ENCODE peak calls at places on chromosomes 1 and 21, in nine cellular contexts. D is fibroblast of lung, Y is ovary, Q is K562, J is colonic mucosa, A is A549, P is upper lobe of right lung, R is transverse colon, N is sigmoid colon. E is an unnamed sample. For H3K4me1, the result is how much of the 10 kb centered on the place peaks cover.

GRCh38 chr1:221774054-221774842 is 32.4 kb upstream of the DUSP10 start:
- DNase-seq in Y (no peak), A (peak), R (peak), N (no peak), J (no peak), Q (no peak), P (no peak), D (no peak), E (no peak)

GRCh38 chr1:181763736-181764135 is 280.4 kb downstream of the CACNA1E start:
- DNase-seq in Q (no peak), J (no peak), R (no peak), D (no peak), N (no peak), A (no peak), P (no peak), Y (no peak), E (no peak)

GRCh38 chr1:31912839-31913239 is 25.3 kb downstream of the PTP4A2 start:
- DNase-seq in J (no peak), A (no peak), Q (no peak), N (no peak), P (no peak), R (no peak), D (no peak), Y (no peak), E (no peak)

GRCh38 chr1:152654110-152654509 is 9.1 kb upstream of the LCE2D start:
- DNase-seq in D (peak), R (peak), Q (peak), N (no peak), J (peak), P (no peak), A (peak), Y (no peak), E (no peak)

GRCh38 chr1:85544689-85545203 is 35.8 kb upstream of the CCN1 start:
- DNase-seq in A (peak), Q (no peak), R (no peak), P (no peak), Y (no peak), J (no peak), N (no peak), D (peak), E (peak)

GRCh38 chr21:42562816-42563215 is 49.2 kb downstream of the SLC37A1 start:
- DNase-seq in Y (no peak), P (peak), Q (no peak), N (peak), R (peak), D (no peak), A (no peak), J (no peak), E (peak)

GRCh38 chr1:47178665-47179022 is 11.2 kb downstream of the PDZK1IP1 start:
- DNase-seq in Y (no peak), R (no peak), Q (no peak), A (no peak), D (no peak), P (peak), N (no peak), J (no peak), E (peak)

GRCh38 chr21:32978346-32979270 is 47.1 kb upstream of the OLIG2 start:
- DNase-seq in D (no peak), Q (no peak), N (no peak), Y (no peak), R (no peak), A (no peak), P (no peak), J (no peak), E (no peak)

GRCh38 chr1:30047576-30047975 is 675.8 kb downstream of the MATN1 start:
- DNase-seq in A (no peak), R (no peak), P (peak), D (no peak), Y (no peak), J (no peak), Q (no peak), N (no peak), E (peak)

GRCh38 chr1:15526021-15526489 is 593 bp upstream of the DNAJC16 start:
- DNase-seq in R (peak), P (no peak), Y (peak), N (no peak), A (no peak), J (peak), Q (no peak), D (no peak), E (peak)

GRCh38 chr1:161792740-161793139 is 26.6 kb downstream of the ATF6 start:
- DNase-seq in N (no peak), Y (no peak), R (no peak), J (no peak), A (peak), Q (peak), D (peak), P (no peak), E (no peak)

GRCh38 chr1:936865-937264 is 13.1 kb downstream of the SAMD11 start:
- DNase-seq in Y (no peak), A (no peak), J (no peak), P (no peak), Q (no peak), N (no peak), D (no peak), R (no peak), E (no peak)

GRCh38 chr1:167763525-167764220 is 41.9 kb downstream of the MPZL1 start:
- DNase-seq in Y (no peak), N (no peak), D (no peak), J (no peak), Q (no peak), A (no peak), P (no peak), R (no peak), E (no peak)

GRCh38 chr1:151013518-151013917 is 5.3 kb downstream of the PRUNE1 start:
- DNase-seq in Q (peak), N (no peak), J (peak), P (no peak), D (peak), R (no peak), A (no peak), Y (peak), E (no peak)

GRCh38 chr1:160095382-160096105 is 2.9 kb downstream of the IGSF8 start:
- DNase-seq in N (no peak), R (no peak), P (peak), Q (no peak), Y (no peak), D (no peak), A (no peak), J (no peak), E (no peak)

GRCh38 chr1:65112811-65113210 is 35.2 kb upstream of the AK4 start:
- DNase-seq in Y (no peak), P (no peak), R (no peak), J (no peak), Q (no peak), A (no peak), N (no peak), D (no peak), E (no peak)

GRCh38 chr1:246592695-246593094 is 26.4 kb downstream of the CNST start:
- DNase-seq in P (no peak), J (no peak), D (peak), R (no peak), Y (no peak), Q (no peak), N (no peak), A (no peak), E (no peak)

GRCh38 chr1:239814306-239814881 is 277.3 kb upstream of the FMN2 start:
- DNase-seq in N (peak), A (peak), J (no peak), D (peak), P (no peak), Y (peak), Q (no peak), R (no peak), E (no peak)

GRCh38 chr1:89262643-89263042 is 10.0 kb downstream of the GBP5 start:
- DNase-seq in Q (no peak), P (no peak), D (peak), N (no peak), R (no peak), Y (no peak), J (no peak), A (no peak), E (no peak)

GRCh38 chr1:11533790-11534787 is 55.1 kb downstream of the DISP3 start:
- DNase-seq in J (no peak), Y (no peak), A (no peak), Q (no peak), R (no peak), P (peak), N (no peak), D (no peak), E (no peak)

GRCh38 chr1:154999651-155000474 is 2.7 kb upstream of the ZBTB7B start:
- DNase-seq in R (peak), J (peak), N (no peak), D (no peak), Y (peak), A (peak), P (peak), Q (peak), E (peak)

GRCh38 chr1:19735419-19736127 is 64.1 kb downstream of the TMCO4 start:
- DNase-seq in D (peak), A (peak), Q (no peak), Y (no peak), R (peak), N (peak), J (no peak), P (peak), E (peak)

GRCh38 chr1:26856181-26856580 is 6.8 kb upstream of the SFN start:
- DNase-seq in D (no peak), Y (no peak), N (peak), R (no peak), Q (no peak), A (no peak), P (no peak), J (no peak), E (no peak)

GRCh38 chr21:25568230-25568629 is 39.1 kb downstream of the MRPL39 start:
- DNase-seq in R (peak), N (peak), Y (peak), P (no peak), A (no peak), D (peak), J (peak), Q (no peak), E (peak)

GRCh38 chr1:237591353-237591752 is 299.4 kb downstream of the ZP4 start:
- DNase-seq in Q (no peak), R (no peak), P (no peak), Y (no peak), A (no peak), N (no peak), D (no peak), J (no peak), E (no peak)
- TF ChIP-seq CTCF in Q (no peak), R (no peak), P (no peak), Y (no peak), A (no peak), N (no peak), D (no peak), J (no peak), E (no peak)

GRCh38 chr1:58887059-58887458 is 103.2 kb upstream of the JUN start:
- DNase-seq in R (no peak), D (peak), Y (no peak), A (no peak), N (no peak), Q (no peak), P (no peak), J (no peak), E (peak)

GRCh38 chr1:58883888-58884482 is 100.1 kb upstream of the JUN start:
- DNase-seq in P (no peak), Q (peak), Y (no peak), R (no peak), A (no peak), D (no peak), J (no peak), N (no peak), E (no peak)

GRCh38 chr1:58886611-58887010 is 102.8 kb upstream of the JUN start:
- DNase-seq in R (no peak), J (peak), A (no peak), Q (no peak), P (no peak), Y (no peak), N (no peak), D (peak), E (peak)

GRCh38 chr1:58884706-58885661 is 101.1 kb upstream of the JUN start:
- DNase-seq in N (peak), P (no peak), J (peak), A (no peak), D (no peak), Q (peak), R (peak), Y (peak), E (no peak)

DNA sequence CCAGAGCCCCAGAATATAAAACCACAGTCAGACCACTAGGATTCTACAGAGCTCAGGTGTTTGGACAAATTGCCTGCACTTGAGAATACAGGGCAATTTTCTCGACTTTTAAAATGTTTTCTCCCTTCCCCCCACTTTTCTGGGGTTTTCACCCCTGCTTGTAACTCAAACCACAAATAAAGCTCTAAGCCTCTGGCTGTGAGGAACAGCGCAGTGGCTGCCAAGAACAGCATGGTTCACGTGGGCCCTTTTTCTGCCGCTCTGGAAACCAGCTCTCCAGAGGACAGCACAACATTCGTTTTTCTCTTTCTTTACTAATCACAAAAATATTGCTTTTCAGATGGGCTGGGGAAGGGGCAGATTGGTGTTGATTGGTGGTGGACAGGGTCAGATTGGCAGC is 102.2 kb upstream of the JUN start:
- DNase-seq in Y (peak), R (no peak), Q (no peak), N (no peak), A (no peak), D (peak), J (peak), P (no peak), E (peak)
- H3K4me1 ChIP-seq in Y (under half), R (under half), Q (half or more), N (under half), A (under half), D (under half), J (under half), P (half or more), E (half or more)

GRCh38 chr1:39631361-39632331 is 7.8 kb downstream of the HEYL start:
- DNase-seq in Q (no peak), N (no peak), J (no peak), R (no peak), Y (no peak), D (no peak), A (no peak), P (no peak), E (no peak)

GRCh38 chr1:39635871-39636210 is 3.6 kb downstream of the HEYL start:
- DNase-seq in Q (no peak), P (no peak), D (no peak), N (no peak), Y (no peak), A (no peak), J (no peak), R (no peak), E (no peak)

GRCh38 chr1:39632491-39633417 is 6.7 kb downstream of the HEYL start:
- DNase-seq in A (no peak), N (peak), J (peak), Q (peak), D (peak), Y (peak), R (peak), P (peak), E (peak)

GRCh38 chr1:39635205-39635870 is 4.1 kb downstream of the HEYL start:
- DNase-seq in D (no peak), R (no peak), P (no peak), A (no peak), Q (no peak), Y (no peak), N (no peak), J (no peak), E (peak)

DNA sequence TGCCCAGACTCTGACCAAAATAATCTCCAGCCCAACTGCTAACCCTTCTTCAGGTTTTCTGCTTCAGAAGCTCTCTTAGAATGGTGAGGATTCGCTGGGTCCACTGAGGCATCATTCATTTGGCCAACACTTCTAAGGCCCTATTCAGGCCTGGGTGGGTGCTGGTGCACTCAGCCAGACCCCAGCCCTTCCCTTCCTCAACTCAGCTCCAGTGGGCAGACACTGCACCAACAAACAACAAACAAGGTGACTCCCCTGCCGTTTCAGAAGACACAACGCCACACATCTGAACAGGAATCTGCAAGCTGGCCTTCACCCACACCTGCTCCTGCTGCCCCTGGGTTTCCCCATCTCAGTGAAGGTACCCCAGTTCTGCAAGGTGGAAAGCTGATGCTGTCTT is 6.0 kb downstream of the HEYL start:
- DNase-seq in Y (no peak), A (no peak), D (no peak), R (no peak), N (no peak), P (no peak), J (no peak), Q (no peak), E (no peak)
- H3K4me3 ChIP-seq in Y (peak), A (no peak), D (no peak), R (peak), N (peak), P (peak), J (no peak), Q (no peak), E (peak)

GRCh38 chr1:22711591-22712501 is 1.2 kb downstream of the EPHB2 start:
- DNase-seq in N (no peak), A (peak), Y (no peak), J (peak), Q (no peak), D (peak), P (no peak), R (peak), E (no peak)
- TF ChIP-seq CTCF in N (no peak), A (no peak), Y (no peak), J (no peak), Q (no peak), D (no peak), P (no peak), R (peak), E (no peak)

GRCh38 chr1:223843934-223844333 is 1.8 kb downstream of the TP53BP2 start:
- DNase-seq in Q (no peak), Y (no peak), A (no peak), P (no peak), R (no peak), N (no peak), J (no peak), D (no peak), E (no peak)

GRCh38 chr1:223844521-223844961 is 1.2 kb downstream of the TP53BP2 start:
- DNase-seq in R (no peak), J (no peak), Q (no peak), Y (no peak), P (no peak), D (no peak), A (no peak), N (no peak), E (no peak)

GRCh38 chr1:223846668-223847007 is 891 bp upstream of the TP53BP2 start:
- DNase-seq in J (peak), N (no peak), Q (peak), D (peak), Y (peak), P (no peak), A (peak), R (peak), E (no peak)

GRCh38 chr1:223845810-223846667 is at the start of gene TP53BP2:
- DNase-seq in N (peak), Y (peak), R (peak), A (peak), P (peak), Q (peak), J (peak), D (peak), E (peak)

DNA sequence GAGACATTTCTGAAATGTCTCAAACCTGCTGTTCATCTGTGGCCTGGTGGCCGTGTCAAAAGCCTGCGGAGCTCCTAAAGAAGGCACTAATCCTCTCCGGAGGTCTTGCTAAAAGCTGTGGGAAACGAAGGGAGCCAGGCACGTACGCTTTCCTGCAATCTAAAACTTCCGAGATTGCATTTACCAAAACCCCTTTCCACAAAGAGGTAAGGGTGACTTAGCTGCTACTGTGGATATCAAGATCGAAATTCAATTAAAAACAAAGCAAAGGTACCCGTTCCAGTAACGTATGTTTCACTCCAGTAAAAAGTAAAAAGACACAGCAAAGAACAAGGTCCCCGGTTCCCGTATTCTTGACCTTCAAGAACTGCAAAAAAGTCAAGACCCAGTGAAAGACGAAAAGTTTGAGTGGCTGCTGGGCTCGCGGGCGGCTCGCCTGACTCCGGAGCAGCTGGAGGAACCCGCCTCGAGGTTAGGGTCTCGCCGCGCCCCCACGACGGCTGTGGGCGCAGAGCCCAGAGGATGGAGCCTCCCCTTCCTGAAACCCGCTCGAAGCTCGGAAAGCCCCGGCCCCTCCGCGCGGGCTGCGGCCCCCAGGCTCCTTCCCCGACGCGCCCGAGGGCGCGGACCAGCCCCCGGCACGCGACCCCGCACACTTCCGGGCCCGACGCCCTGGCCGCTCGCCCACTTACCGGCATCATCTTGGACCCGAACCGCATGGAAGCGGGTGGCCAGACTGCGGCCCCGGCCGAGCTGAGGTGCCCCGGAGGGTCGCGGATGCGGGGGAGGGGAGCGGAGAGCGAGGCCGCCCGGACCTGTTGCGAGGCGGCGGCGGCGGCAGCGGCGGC is 561 bp downstream of the TP53BP2 start:
- DNase-seq in Q (peak), A (peak), J (peak), P (no peak), Y (no peak), D (peak), R (peak), N (peak), E (peak)
- H3K4me1 ChIP-seq in Q (under half), A (under half), J (under half), P (under half), Y (under half), D (under half), R (under half), N (under half), E (under half)

DNA sequence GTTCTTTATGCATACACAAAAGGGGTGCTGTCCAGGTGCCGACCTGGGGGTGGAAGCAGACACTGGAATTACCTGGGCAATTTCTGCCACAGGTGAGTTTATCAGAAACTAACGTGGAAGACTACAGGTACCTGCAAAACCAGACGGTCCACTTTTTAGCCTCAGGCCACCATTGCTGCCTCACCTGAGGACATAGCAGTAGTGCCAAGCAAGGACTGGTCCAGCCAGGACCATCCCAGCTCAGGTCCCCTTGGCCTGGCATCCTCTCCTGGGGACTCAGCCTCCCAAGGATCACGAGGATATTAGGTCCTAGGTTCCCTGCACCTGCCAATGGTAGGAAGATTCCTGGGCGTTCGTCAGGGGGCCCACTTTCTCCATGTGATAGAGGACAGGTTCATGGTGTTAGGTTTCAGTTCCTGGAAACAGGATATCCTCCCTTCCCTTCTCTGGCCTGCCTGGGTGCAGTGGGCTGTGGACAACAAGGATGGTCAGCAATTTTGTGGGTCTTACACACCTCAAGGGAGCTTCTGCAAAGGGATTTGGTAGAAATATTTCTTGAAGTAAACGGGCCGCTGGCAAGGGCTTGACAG is 71.6 kb upstream of the RAB4A start:
- DNase-seq in N (no peak), D (no peak), P (no peak), A (no peak), J (no peak), Q (peak), Y (no peak), R (no peak), E (no peak)
- H3K4me3 ChIP-seq in N (no peak), D (no peak), P (no peak), A (no peak), J (no peak), Q (no peak), Y (no peak), R (no peak), E (no peak)

GRCh38 chr1:33430751-33431593 is at the start of gene PHC2:
- DNase-seq in Q (peak), D (peak), N (peak), P (peak), A (peak), Y (peak), R (peak), J (peak), E (peak)
- TF ChIP-seq CTCF in Q (peak), D (peak), N (peak), P (peak), A (no peak), Y (peak), R (no peak), J (no peak), E (peak)